ENCODE peak calls at places on chromosomes 6 and 20, in four cellular contexts. One of them, this sample, is unnamed.

GRCh38 chr6:109236140-109237081 is 141.1 kb downstream of the CEP57L1 start:
- DNase-seq in SK-N-SH: no peak
- DNase-seq in HepG2: peak
- DNase-seq in GM12878: no peak
- DNase-seq in this sample: peak

GRCh38 chr6:111193156-111193555 is 105.9 kb downstream of the SLC16A10 start:
- DNase-seq in GM12878: no peak
- DNase-seq in HepG2: no peak
- DNase-seq in SK-N-SH: no peak
- DNase-seq in this sample: no peak

GRCh38 chr6:76694779-76695178 is 622.3 kb upstream of the IMPG1 start:
- DNase-seq in GM12878: no peak
- DNase-seq in SK-N-SH: no peak
- DNase-seq in HepG2: no peak
- DNase-seq in this sample: no peak

GRCh38 chr20:14727485-14728170 is 390.2 kb upstream of the FLRT3 start:
- DNase-seq in GM12878: no peak
- DNase-seq in HepG2: no peak
- DNase-seq in SK-N-SH: no peak
- DNase-seq in this sample: no peak

GRCh38 chr6:106448000-106448426 is 87.5 kb downstream of the CRYBG1 start:
- DNase-seq in SK-N-SH: no peak
- DNase-seq in GM12878: peak
- DNase-seq in HepG2: no peak
- DNase-seq in this sample: no peak

GRCh38 chr20:31355981-31356380 is 12.4 kb upstream of the DEFB118 start:
- DNase-seq in GM12878: no peak
- DNase-seq in SK-N-SH: no peak
- DNase-seq in HepG2: no peak
- DNase-seq in this sample: no peak

GRCh38 chr6:14224359-14225103 is 107.0 kb downstream of the CD83 start:
- DNase-seq in SK-N-SH: no peak
- DNase-seq in HepG2: no peak
- DNase-seq in GM12878: peak
- DNase-seq in this sample: no peak

GRCh38 chr6:85405175-85405852 is 44.6 kb upstream of the NT5E start:
- DNase-seq in GM12878: peak
- DNase-seq in SK-N-SH: no peak
- DNase-seq in HepG2: peak
- DNase-seq in this sample: no peak

GRCh38 chr20:2619961-2620595 is 32.4 kb upstream of the NOP56 start:
- DNase-seq in GM12878: no peak
- DNase-seq in SK-N-SH: no peak
- DNase-seq in HepG2: peak
- DNase-seq in this sample: no peak

GRCh38 chr6:83198486-83199172 is 5.5 kb downstream of the RWDD2A start:
- DNase-seq in SK-N-SH: no peak
- DNase-seq in GM12878: no peak
- DNase-seq in HepG2: no peak
- DNase-seq in this sample: no peak

GRCh38 chr6:148952147-148953041 is 205.6 kb downstream of the UST start:
- DNase-seq in SK-N-SH: no peak
- DNase-seq in HepG2: no peak
- DNase-seq in GM12878: no peak
- DNase-seq in this sample: no peak
- TF ChIP-seq TAF1 in SK-N-SH: no peak
- TF ChIP-seq TAF1 in HepG2: no peak
- TF ChIP-seq TAF1 in GM12878: no peak
- TF ChIP-seq TAF1 in this sample: no peak

GRCh38 chr6:44052419-44053011 is 74.7 kb downstream of the MRPL14 start:
- DNase-seq in GM12878: no peak
- DNase-seq in SK-N-SH: peak
- DNase-seq in HepG2: no peak
- DNase-seq in this sample: peak
- TF ChIP-seq FOXM1 in GM12878: no peak
- TF ChIP-seq FOXM1 in SK-N-SH: no peak
- TF ChIP-seq FOXM1 in HepG2: no peak
- TF ChIP-seq FOXM1 in this sample: no peak

GRCh38 chr6:112800439-112800838 is 453.3 kb downstream of the RFPL4B start:
- DNase-seq in SK-N-SH: no peak
- DNase-seq in GM12878: no peak
- DNase-seq in HepG2: no peak
- DNase-seq in this sample: no peak

GRCh38 chr6:112799889-112800288 is 452.8 kb downstream of the RFPL4B start:
- DNase-seq in SK-N-SH: no peak
- DNase-seq in GM12878: no peak
- DNase-seq in HepG2: no peak
- DNase-seq in this sample: no peak

GRCh38 chr6:112800916-112801315 is 453.8 kb downstream of the RFPL4B start:
- DNase-seq in GM12878: no peak
- DNase-seq in HepG2: no peak
- DNase-seq in SK-N-SH: no peak
- DNase-seq in this sample: no peak

GRCh38 chr6:112801681-112802080 is 454.6 kb downstream of the RFPL4B start:
- DNase-seq in HepG2: no peak
- DNase-seq in GM12878: no peak
- DNase-seq in SK-N-SH: no peak
- DNase-seq in this sample: no peak

DNA sequence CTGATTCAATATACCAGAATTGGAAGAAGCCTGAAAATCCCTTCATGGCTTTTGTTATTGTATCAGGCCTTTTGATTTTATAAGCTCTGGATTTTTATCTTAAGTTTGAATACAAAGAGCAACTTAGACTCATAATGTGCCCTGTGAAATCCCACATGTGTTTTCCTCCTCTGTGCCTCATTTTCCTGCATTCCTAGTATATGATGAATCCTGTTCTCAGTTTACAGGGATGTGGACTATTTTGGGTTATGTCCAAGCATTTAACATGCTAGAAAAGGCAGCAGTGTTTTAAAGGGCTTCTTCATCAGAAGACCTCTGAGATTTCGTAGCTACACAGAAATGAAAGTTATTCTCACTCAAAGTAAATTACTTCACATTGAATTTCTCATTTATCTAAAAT is 455.0 kb downstream of the RFPL4B start:
- DNase-seq in GM12878: no peak
- DNase-seq in HepG2: no peak
- DNase-seq in SK-N-SH: no peak
- DNase-seq in this sample: no peak
- TF ChIP-seq TAF1 in GM12878: no peak
- TF ChIP-seq TAF1 in HepG2: no peak
- TF ChIP-seq TAF1 in SK-N-SH: peak
- TF ChIP-seq TAF1 in this sample: no peak

GRCh38 chr20:60085551-60086132 is 127.4 kb downstream of the CDH26 start:
- DNase-seq in GM12878: no peak
- DNase-seq in SK-N-SH: no peak
- DNase-seq in HepG2: no peak
- DNase-seq in this sample: peak
- TF ChIP-seq FOXM1 in GM12878: no peak
- TF ChIP-seq FOXM1 in SK-N-SH: no peak
- TF ChIP-seq FOXM1 in HepG2: no peak
- TF ChIP-seq FOXM1 in this sample: no peak

GRCh38 chr6:41209547-41209951 is 8.6 kb upstream of the TREML2 start:
- DNase-seq in GM12878: no peak
- DNase-seq in HepG2: no peak
- DNase-seq in SK-N-SH: no peak
- DNase-seq in this sample: no peak

GRCh38 chr6:41209976-41210375 is 9.0 kb upstream of the TREML2 start:
- DNase-seq in GM12878: no peak
- DNase-seq in SK-N-SH: no peak
- DNase-seq in HepG2: no peak
- DNase-seq in this sample: no peak

GRCh38 chr6:41216616-41217015 is 11.5 kb upstream of the TREML4 start:
- DNase-seq in HepG2: no peak
- DNase-seq in GM12878: no peak
- DNase-seq in SK-N-SH: no peak
- DNase-seq in this sample: no peak

DNA sequence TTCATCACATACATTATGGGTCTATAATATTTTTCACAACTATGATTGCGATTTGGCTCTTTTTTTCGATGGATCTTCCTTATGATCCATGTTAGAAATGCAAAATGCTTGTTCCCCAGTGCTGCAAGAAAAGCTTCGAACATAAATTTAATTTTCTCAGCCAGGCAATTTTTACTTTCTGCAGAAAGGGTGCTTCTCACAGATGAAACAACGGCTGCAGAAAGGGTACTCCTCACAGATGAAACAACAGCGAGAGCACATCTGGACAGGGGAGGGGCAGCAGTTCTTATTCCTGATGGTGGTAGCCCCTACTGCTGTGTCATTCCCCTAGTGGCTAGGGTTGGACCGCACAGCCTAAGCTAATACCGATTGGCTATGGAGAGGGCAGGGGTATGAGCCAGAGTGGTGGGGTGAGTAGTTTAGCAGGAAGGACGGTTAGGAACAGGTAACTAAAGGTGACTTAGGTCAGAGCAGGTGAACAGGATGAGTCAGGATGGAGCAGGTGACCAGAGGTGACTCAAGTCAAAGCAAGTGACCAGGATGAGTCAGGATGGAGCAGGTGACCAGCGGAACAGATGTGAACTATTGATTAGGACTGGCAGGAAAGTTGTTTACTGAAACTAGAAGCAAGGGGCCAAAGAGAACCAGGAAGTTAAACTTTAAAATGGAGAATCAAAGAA is 13.4 kb upstream of the TREML4 start:
- DNase-seq in HepG2: peak
- DNase-seq in SK-N-SH: no peak
- DNase-seq in GM12878: no peak
- DNase-seq in this sample: no peak
- TF ChIP-seq TAF1 in HepG2: no peak
- TF ChIP-seq TAF1 in SK-N-SH: no peak
- TF ChIP-seq TAF1 in GM12878: no peak
- TF ChIP-seq TAF1 in this sample: no peak

GRCh38 chr6:121934461-121934860 is 465.0 kb upstream of the HSF2 start:
- DNase-seq in HepG2: no peak
- DNase-seq in SK-N-SH: no peak
- DNase-seq in GM12878: no peak
- DNase-seq in this sample: no peak

DNA sequence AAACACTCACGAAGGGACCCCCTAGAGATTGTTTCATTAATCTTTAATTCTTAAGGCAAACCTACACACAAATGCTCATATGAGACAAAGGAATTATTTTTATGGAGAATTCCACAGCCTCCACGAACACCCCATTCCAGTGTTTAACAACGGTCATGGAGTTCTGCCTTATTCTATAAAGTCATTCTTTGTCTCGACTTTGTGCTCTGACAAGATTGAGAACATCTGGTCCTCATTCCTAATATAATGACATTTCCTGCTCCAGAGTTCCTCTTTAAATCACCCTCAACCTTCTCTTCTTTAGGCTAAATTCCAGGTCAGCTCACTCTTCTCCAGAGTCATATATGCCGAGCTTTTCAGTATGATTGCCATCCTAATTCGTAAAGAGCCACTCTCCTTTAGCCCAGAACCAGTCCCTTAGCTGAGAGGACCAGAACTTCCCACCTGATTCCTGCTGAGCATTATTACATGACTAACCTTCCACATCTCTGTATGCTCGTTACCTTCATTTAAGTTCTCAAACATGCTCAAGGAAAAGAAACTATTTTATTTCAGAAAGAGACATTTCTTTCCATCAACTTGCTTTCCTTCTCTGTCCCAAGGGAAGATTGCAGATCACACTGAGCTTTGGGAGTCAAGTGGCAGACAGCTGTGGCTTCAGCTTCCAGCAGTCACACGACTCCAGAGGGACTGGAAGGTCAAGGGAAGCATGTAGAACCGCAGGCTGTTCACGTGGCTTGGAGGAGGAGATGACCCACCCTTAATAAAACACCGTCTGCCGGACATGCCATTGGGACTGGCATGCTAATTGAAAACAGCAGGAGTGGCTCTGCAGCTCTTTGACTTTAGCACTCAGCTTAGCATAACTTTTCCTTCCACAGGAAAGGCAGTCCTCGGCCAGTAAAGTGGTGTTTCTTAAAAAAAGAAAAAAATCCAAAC is 467.1 kb upstream of the HSF2 start:
- DNase-seq in SK-N-SH: peak
- DNase-seq in GM12878: no peak
- DNase-seq in HepG2: peak
- DNase-seq in this sample: no peak
- TF ChIP-seq FOXM1 in SK-N-SH: peak
- TF ChIP-seq FOXM1 in GM12878: no peak
- TF ChIP-seq FOXM1 in HepG2: no peak
- TF ChIP-seq FOXM1 in this sample: no peak

DNA sequence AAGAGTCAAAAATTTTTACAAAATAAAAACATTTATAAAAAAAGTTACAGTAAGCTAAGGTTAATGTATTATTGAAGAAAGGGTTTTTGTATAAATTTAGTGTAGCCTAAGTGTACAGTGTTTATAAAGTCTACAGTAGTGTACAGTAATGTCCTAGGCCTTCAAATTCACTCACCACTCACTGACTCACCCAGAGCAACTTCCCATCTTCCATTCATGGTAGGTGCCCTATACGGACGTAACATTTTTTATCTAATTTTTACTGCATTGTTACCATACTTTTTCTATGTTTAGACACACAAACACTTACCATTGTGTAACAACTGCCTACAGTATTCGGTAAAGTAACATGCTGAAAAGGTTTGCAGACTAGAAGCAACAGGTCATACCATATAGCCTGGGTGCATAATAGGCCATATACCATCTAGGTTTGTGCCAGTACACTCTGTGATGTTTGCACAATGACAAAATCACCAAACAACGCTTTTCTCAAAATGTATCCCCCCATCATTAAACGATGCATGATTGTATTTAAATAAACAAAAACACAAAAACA is 6.0 kb downstream of the MTFR2 start:
- DNase-seq in HepG2: no peak
- DNase-seq in GM12878: no peak
- DNase-seq in SK-N-SH: no peak
- DNase-seq in this sample: no peak
- TF ChIP-seq TAF1 in HepG2: no peak
- TF ChIP-seq TAF1 in GM12878: no peak
- TF ChIP-seq TAF1 in SK-N-SH: no peak
- TF ChIP-seq TAF1 in this sample: no peak

GRCh38 chr6:86535141-86535540 is 402.2 kb upstream of the HTR1E start:
- DNase-seq in HepG2: no peak
- DNase-seq in GM12878: no peak
- DNase-seq in SK-N-SH: no peak
- DNase-seq in this sample: no peak
- TF ChIP-seq FOXM1 in HepG2: no peak
- TF ChIP-seq FOXM1 in GM12878: no peak
- TF ChIP-seq FOXM1 in SK-N-SH: no peak
- TF ChIP-seq FOXM1 in this sample: no peak

GRCh38 chr20:23094213-23094896 is 8.2 kb upstream of the CD93 start:
- DNase-seq in SK-N-SH: no peak
- DNase-seq in HepG2: no peak
- DNase-seq in GM12878: no peak
- DNase-seq in this sample: no peak
- TF ChIP-seq TAF1 in SK-N-SH: no peak
- TF ChIP-seq TAF1 in HepG2: no peak
- TF ChIP-seq TAF1 in GM12878: no peak
- TF ChIP-seq TAF1 in this sample: no peak

GRCh38 chr6:24844903-24845302 is 46.2 kb upstream of the ARMH2 start:
- DNase-seq in GM12878: no peak
- DNase-seq in SK-N-SH: no peak
- DNase-seq in HepG2: no peak
- DNase-seq in this sample: no peak
- TF ChIP-seq FOXM1 in GM12878: no peak
- TF ChIP-seq FOXM1 in SK-N-SH: no peak
- TF ChIP-seq FOXM1 in HepG2: no peak
- TF ChIP-seq FOXM1 in this sample: no peak

This sample was measured in K562.